ENCODE peak calls at places on chromosomes 16 and 17, in four cellular contexts. E, P, B and G are unnamed samples.

GRCh38 chr16:9845661-9846361 is 336.4 kb downstream of the GRIN2A start:
- DNase-seq in P (peak; percentile 84), E (no peak), B (no peak), G (no peak)

GRCh38 chr16:14529010-14529669 is 100.9 kb downstream of the PARN start:
- DNase-seq in P (peak; percentile 95), E (peak; percentile 37), B (peak; percentile 43), G (peak; percentile 83)

GRCh38 chr16:962901-963814 is 7.6 kb downstream of the LMF1 start:
- DNase-seq in P (no peak), E (no peak), B (no peak), G (no peak)

GRCh38 chr17:38871247-38871991 is 1.6 kb downstream of the LASP1 start:
- DNase-seq in B (peak; percentile 62), P (peak; percentile 94), E (peak; percentile 50), G (peak; percentile 91)

GRCh38 chr17:43719578-43719977 is 39.0 kb downstream of the SOST start:
- DNase-seq in B (no peak), P (no peak), E (no peak), G (no peak)

GRCh38 chr16:71367243-71367976 is 8.9 kb downstream of the CALB2 start:
- DNase-seq in B (no peak), P (no peak), E (no peak), G (peak; percentile 35)

GRCh38 chr17:80882323-80882722 is 109.3 kb upstream of the CHMP6 start:
- DNase-seq in B (no peak), E (no peak), P (no peak), G (no peak)

GRCh38 chr17:21292867-21293845 is 8.6 kb downstream of the MAP2K3 start:
- DNase-seq in B (no peak), E (no peak), P (no peak), G (no peak)

GRCh38 chr16:25013751-25014499 is 1.2 kb downstream of the ARHGAP17 start:
- DNase-seq in E (no peak), B (no peak), P (no peak), G (no peak)

GRCh38 chr17:49969134-49969759 is at the start of gene DLX4:
- DNase-seq in B (no peak), E (no peak), P (no peak), G (no peak)

GRCh38 chr17:16417399-16417798 is 2.0 kb downstream of the TRPV2 start:
- DNase-seq in P (no peak), E (no peak), B (no peak), G (no peak)

GRCh38 chr17:68440526-68440925 is 16.8 kb downstream of the WIPI1 start:
- DNase-seq in E (no peak), P (no peak), B (no peak), G (no peak)
- H3K4me1 ChIP-seq in E (peaks cover 19% of the 10 kb centered on the region), P (peaks cover 70% of the 10 kb centered on the region), B (no peaks in the 10 kb centered on the region), G (peaks cover 16% of the 10 kb centered on the region)

DNA sequence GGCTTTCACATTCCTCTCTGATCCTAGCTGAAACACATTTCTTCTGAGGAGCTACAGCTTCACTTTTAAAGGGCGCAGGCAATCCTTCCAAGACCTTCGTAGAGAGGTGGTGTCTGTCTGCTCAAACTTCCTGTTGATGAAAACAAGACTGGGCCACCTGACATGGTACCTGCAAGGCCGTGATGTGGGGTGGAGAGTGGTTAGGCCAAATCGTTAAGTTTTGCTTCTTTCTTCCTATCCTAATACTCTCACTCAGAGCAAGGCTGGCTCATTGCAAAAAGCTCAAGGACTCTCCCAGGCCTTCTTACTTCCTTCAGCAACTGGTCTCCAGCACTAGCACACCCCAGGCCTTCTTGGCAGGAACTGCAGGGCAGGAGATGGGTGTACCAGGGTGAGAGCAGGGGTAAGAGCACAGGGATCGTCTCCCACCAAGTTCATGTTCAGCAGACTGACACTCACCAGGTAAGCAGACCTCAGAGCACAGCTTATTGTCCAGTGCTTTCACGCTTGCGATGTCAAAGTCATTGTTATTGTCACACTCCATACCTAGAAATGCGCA is 10.9 kb upstream of the FOXJ1 start:
- DNase-seq in E (no peak), B (no peak), P (no peak), G (no peak)
- TF ChIP-seq POLR2A in E (no peak), B (no peak), P (no peak), G (no peak)

DNA sequence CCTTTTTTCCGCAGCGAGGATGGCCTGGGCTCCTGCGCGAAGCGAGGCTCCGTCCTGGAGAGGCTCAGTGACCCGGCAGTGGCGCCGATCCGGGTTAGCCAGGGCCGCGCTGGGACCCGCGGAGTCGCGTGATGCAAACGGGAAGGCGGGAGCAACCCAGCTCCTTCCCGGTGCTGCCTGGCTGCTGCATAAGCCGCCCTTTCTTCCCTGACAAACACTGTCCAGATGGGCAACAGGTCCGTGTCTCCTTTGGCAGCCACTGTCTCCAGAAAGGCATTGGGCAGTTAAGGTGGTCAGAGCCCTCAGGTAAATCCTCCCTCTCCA is 21.8 kb upstream of the ZNHIT3 start:
- DNase-seq in P (no peak), B (no peak), E (no peak), G (no peak)
- H3K4me1 ChIP-seq in P (no peaks in the 10 kb centered on the region), B (no peaks in the 10 kb centered on the region), E (no peaks in the 10 kb centered on the region), G (no peaks in the 10 kb centered on the region)

GRCh38 chr16:4576008-4576407 is 19.9 kb downstream of the C16orf96 start:
- DNase-seq in P (no peak), E (no peak), B (no peak), G (no peak)
- TF ChIP-seq POLR2A in P (no peak), E (no peak), B (no peak), G (no peak)

GRCh38 chr16:75264531-75264998 is 13.1 kb upstream of the BCAR1 start:
- DNase-seq in E (no peak), B (no peak), P (no peak), G (peak; percentile 64)

GRCh38 chr16:75264999-75265910 is 13.8 kb upstream of the BCAR1 start:
- DNase-seq in E (no peak), B (no peak), P (no peak), G (peak; percentile 74)

GRCh38 chr16:75262800-75263127 is 11.3 kb upstream of the BCAR1 start:
- DNase-seq in E (no peak), B (no peak), P (no peak), G (no peak)

GRCh38 chr16:75263291-75263962 is 12.0 kb upstream of the BCAR1 start:
- DNase-seq in E (no peak), B (no peak), P (no peak), G (no peak)

DNA sequence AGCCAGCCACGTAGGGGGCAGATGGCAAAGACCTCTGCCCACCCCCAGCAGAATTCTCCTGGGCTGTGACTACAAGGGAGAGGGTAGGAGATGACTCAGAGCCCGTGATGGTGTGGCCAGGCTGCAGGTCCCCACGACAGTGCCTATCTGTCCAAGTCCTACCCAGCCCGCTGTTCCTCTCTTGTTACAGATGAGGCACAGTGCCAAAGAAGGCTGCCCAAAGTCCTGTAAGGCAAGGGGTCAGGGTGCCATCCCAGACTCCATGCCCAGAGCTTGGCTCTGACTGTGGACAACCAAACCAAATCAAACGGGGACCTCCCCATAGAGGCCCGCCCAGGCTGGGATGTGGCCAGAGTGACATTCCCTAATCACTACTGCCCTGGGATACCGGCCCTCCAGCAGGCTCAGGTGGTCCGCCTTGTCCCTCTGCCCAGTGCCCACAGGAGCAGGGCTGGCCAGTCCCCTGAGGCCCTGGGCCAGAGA is 12.6 kb upstream of the BCAR1 start:
- DNase-seq in P (no peak), B (no peak), E (no peak), G (peak; percentile 72)
- H3K4me1 ChIP-seq in P (peaks cover 79% of the 10 kb centered on the region), B (peaks cover 6% of the 10 kb centered on the region), E (peaks cover 28% of the 10 kb centered on the region), G (peaks cover 67% of the 10 kb centered on the region)

GRCh38 chr16:27205436-27206065 is 2.2 kb downstream of the KDM8 start:
- DNase-seq in B (no peak), P (no peak), E (no peak), G (no peak)

GRCh38 chr16:27204232-27204915 is 1.0 kb downstream of the KDM8 start:
- DNase-seq in B (no peak), P (no peak), E (no peak), G (no peak)

GRCh38 chr16:27199747-27200146 is 3.6 kb upstream of the KDM8 start:
- DNase-seq in E (no peak), P (no peak), B (peak; percentile 51), G (no peak)

GRCh38 chr16:27202923-27203428 is 350 bp upstream of the KDM8 start:
- DNase-seq in P (no peak), E (no peak), B (no peak), G (no peak)

DNA sequence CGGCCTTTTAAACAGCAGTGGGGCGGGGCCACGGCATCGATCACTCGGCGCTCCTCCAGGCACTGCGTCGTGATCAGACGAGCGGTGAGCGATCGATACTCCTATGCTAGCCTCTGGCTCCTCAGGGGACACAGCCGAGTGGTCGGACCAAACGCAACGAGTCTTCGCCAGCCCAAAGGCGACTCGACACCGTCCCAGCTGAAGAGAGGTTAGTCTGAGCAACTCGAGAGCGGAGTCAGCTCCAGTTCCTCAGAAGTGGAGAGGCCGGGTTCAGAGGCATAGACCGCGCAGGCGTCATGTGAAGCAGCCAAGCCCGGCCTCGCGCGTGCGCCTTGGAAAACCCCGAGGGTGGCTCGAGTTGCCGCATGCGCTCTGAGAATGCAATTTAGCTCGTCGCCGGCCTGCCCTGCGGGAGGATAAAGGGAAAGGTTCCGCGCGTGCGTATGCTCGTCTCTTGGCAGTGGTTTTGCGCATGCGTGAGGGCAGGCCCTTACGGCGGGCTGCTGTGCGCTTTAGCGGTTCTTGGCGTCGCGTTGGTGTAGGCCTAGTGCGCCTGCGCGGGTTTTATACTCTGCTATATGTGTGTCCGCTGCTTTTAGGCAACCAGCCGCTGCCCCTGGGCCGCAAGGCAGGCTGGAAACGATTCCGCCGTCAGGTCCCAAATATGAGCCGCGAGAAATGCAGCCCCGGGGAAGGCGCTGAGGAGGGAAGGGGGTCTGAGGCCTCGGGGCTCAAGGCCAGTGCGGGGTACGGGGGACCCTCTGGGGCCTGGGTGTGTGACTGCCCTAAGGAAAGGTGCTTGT is at the start of gene KDM8:
- DNase-seq in P (peak; percentile 99), B (peak; percentile 97), E (peak; percentile 96), G (peak; percentile 99)
- TF ChIP-seq POLR2A in P (peak; percentile 35), B (peak; percentile 72), E (peak; percentile 72), G (peak; percentile 75)

GRCh38 chr16:12421688-12422087 is 382.0 kb downstream of the CPPED1 start:
- DNase-seq in B (no peak), P (no peak), E (no peak), G (no peak)
- H3K4me1 ChIP-seq in B (no peaks in the 10 kb centered on the region), P (no peaks in the 10 kb centered on the region), E (no peaks in the 10 kb centered on the region), G (no peaks in the 10 kb centered on the region)

DNA sequence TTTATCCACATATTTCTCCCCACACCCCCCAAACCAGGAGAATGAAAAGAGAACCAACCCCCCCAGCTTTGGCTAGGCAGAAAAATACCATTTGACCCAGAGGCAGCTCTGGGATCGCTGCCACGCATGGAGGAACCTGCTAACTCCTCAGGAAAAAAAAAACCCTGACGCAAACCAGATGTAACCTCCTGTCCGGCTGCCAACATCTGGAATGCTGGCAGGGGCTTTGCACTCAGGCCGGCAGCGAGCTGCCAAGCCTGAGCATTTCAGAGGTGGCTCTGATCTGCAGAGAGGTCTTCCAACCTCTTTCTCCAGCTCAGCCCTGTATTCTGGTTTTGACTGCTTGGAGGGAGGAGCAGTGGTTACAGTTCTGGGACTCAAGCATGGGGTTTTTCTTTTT is 8.2 kb downstream of the IGFBP4 start:
- DNase-seq in E (peak; percentile 79), P (no peak), B (no peak), G (peak; percentile 29)
- TF ChIP-seq POLR2A in E (no peak), P (no peak), B (no peak), G (no peak)